ENCODE peak calls at places on chromosomes 1 and 21, in nine cellular contexts. X is breast epithelium, E is transverse colon, O is esophagus muscularis mucosa, W is K562, I is prostate gland, J is stomach, K is endothelial cell of umbilical vein, S is suprapubic skin. L is an unnamed sample.

GRCh38 chr1:157412308-157412707 is 140.0 kb downstream of the FCRL5 start:
- DNase-seq in X (no peak), E (no peak), O (peak), W (no peak), I (no peak), J (no peak), K (no peak), S (no peak), L (no peak)

GRCh38 chr1:83942914-83943313 is 56.0 kb downstream of the TTLL7 start:
- DNase-seq in X (no peak), E (no peak), O (no peak), W (no peak), I (no peak), J (no peak), K (no peak), S (no peak), L (no peak)

GRCh38 chr21:35627462-35627861 is 432.9 kb downstream of the SETD4 start:
- DNase-seq in X (no peak), E (no peak), O (peak), W (no peak), I (no peak), J (no peak), K (no peak), S (no peak), L (no peak)

GRCh38 chr1:11858968-11859871 is 475 bp upstream of the NPPB start:
- DNase-seq in X (no peak), E (peak), O (no peak), W (peak), I (no peak), J (peak), K (peak), S (no peak), L (no peak)

GRCh38 chr1:167673285-167673684 is 43.3 kb downstream of the RCSD1 start:
- DNase-seq in X (no peak), E (no peak), O (no peak), W (no peak), I (no peak), J (no peak), K (no peak), S (no peak), L (no peak)

GRCh38 chr1:205441716-205442050 is 14.2 kb downstream of the BLACAT1 start:
- DNase-seq in X (no peak), E (no peak), O (no peak), W (no peak), I (no peak), J (no peak), K (no peak), S (no peak), L (no peak)

GRCh38 chr21:34919406-34919805 is 129.7 kb downstream of the RUNX1 start:
- DNase-seq in X (no peak), E (no peak), O (no peak), W (no peak), I (no peak), J (no peak), K (no peak), S (no peak), L (no peak)

GRCh38 chr1:184068354-184068753 is 16.8 kb downstream of the TSEN15 start:
- DNase-seq in X (no peak), E (no peak), O (no peak), W (no peak), I (no peak), J (no peak), K (no peak), S (no peak), L (no peak)

GRCh38 chr1:97906567-97907228 is 14.1 kb downstream of the DPYD start:
- DNase-seq in X (no peak), E (no peak), O (no peak), W (no peak), I (no peak), J (no peak), K (peak), S (peak), L (no peak)

GRCh38 chr21:14267071-14267470 is 51.1 kb downstream of the RBM11 start:
- DNase-seq in X (no peak), E (no peak), O (no peak), W (no peak), I (no peak), J (no peak), K (no peak), S (no peak), L (no peak)

GRCh38 chr21:30207252-30207579 is 8.7 kb downstream of the CLDN8 start:
- DNase-seq in X (no peak), E (no peak), O (no peak), W (no peak), I (no peak), J (no peak), K (no peak), S (no peak), L (no peak)

GRCh38 chr1:22709227-22709626 is 1.4 kb upstream of the EPHB2 start:
- DNase-seq in X (no peak), E (no peak), O (no peak), W (no peak), I (no peak), J (no peak), K (no peak), S (no peak), L (no peak)

DNA sequence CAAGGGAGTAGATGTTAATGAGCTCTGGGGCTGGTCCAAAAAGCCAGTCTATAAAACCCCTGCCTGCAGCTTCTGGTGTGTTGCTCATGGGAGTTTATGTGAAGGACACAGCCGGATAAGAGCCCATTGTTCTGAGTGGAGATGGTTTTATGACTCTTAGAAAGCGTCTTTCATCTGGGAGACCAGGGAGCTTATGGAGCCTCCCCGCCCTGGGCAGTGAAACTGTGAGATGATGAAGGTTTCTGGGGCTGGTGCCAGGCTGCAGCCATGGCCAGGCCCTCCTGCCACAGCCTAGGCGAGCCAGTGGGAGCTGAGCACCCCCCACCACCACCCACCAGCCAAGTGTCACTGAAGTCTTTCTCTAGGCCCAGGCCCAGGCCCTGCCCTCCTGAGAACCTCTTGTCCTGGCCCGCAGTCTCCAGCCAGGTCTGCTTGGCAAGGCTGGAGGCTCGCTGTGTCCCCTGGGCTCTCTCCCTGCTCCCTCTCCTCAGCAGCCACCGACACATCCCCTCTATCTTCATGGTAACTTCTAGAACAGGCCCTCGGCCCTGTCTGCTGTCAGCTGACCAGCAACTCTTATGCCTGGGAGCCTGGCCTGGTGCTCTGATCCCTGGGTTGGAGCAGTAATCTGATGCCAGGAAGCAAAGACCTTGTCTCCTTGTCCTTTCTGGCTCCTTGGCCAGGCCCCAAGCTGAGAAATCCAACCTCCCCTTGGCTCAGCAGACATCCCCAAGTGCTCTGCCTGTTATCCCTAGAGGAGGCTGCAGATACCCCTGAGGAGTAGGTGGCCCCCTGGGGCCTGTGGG is 7.6 kb upstream of the ARHGEF10L start:
- DNase-seq in X (no peak), E (peak), O (no peak), W (no peak), I (peak), J (peak), K (no peak), S (no peak), L (no peak)
- H3K27ac ChIP-seq in X (peak), E (peak), O (peak), W (no peak), I (peak), J (peak), K (no peak), S (peak), L (peak)

GRCh38 chr1:182391028-182391361 is 595 bp downstream of the GLUL start:
- DNase-seq in X (no peak), E (no peak), O (no peak), W (no peak), I (no peak), J (no peak), K (no peak), S (no peak), L (no peak)

GRCh38 chr1:182392045-182393028 is 747 bp upstream of the GLUL start:
- DNase-seq in X (peak), E (peak), O (peak), W (no peak), I (peak), J (peak), K (no peak), S (no peak), L (no peak)

GRCh38 chr1:182394055-182394775 is 2.6 kb upstream of the GLUL start:
- DNase-seq in X (no peak), E (no peak), O (no peak), W (no peak), I (no peak), J (no peak), K (no peak), S (no peak), L (no peak)

GRCh38 chr1:182389619-182390047 is 2.0 kb downstream of the GLUL start:
- DNase-seq in X (peak), E (peak), O (no peak), W (no peak), I (peak), J (no peak), K (peak), S (no peak), L (no peak)

GRCh38 chr1:182391362-182392044 is at the start of gene GLUL:
- DNase-seq in X (peak), E (peak), O (peak), W (peak), I (peak), J (peak), K (peak), S (peak), L (no peak)
- TF ChIP-seq POLR2A in X (peak), E (peak), O (peak), W (peak), I (peak), J (peak), K (peak), S (peak), L (peak)

DNA sequence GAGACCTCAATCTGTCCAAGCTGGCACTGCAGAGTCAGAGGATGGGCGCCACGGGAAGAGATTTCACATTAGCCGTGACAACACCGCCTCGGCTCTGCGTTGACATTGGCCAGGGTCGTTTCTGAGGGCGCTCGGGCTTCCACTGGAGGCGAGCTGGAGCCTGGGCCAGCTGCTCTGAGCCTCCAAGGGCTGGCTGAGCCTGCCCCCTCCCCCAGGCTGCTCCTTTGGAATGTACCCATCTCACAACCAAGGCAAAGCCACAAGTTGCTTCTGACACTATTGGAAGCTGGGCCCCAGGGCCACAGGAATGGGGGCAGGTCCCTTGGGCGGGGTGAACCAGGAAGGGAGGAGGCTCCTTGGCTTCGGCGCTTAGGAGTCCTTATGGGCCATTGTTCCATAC is 12.7 kb downstream of the GPR3 start:
- DNase-seq in X (no peak), E (no peak), O (no peak), W (no peak), I (no peak), J (no peak), K (no peak), S (no peak), L (no peak)
- TF ChIP-seq POLR2AphosphoS5 in X (no peak), E (no peak), O (peak), W (no peak), I (no peak), J (no peak), K (no peak), S (no peak), L (no peak)

GRCh38 chr21:17002628-17003027 is 510.2 kb upstream of the CXADR start:
- DNase-seq in X (no peak), E (no peak), O (no peak), W (no peak), I (no peak), J (no peak), K (no peak), S (no peak), L (no peak)
- H3K27ac ChIP-seq in X (peak), E (no peak), O (no peak), W (no peak), I (no peak), J (no peak), K (no peak), S (no peak), L (peak)

DNA sequence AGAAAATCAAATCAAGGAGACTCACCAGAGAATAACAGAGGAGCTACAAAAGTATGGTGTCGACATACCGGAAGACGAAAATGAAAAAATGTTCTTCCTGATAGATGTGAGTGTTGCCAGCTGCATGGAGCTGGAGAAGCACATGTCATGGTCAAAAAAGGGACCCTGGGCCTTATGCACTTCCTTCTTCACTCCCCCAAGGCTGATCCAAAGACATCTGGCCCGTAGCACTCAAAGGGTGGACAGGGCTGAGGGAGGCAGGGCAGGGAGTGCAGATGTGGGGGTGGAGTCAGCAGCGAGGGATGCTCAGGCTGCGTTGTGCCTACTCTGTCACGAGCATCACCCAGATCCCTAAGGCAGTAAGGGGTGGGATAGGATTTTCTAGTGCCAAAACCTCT is 19.4 kb downstream of the MX1 start:
- DNase-seq in X (peak), E (peak), O (no peak), W (no peak), I (no peak), J (peak), K (no peak), S (peak), L (no peak)
- TF ChIP-seq POLR2A in X (no peak), E (no peak), O (no peak), W (no peak), I (no peak), J (no peak), K (no peak), S (no peak), L (no peak)

DNA sequence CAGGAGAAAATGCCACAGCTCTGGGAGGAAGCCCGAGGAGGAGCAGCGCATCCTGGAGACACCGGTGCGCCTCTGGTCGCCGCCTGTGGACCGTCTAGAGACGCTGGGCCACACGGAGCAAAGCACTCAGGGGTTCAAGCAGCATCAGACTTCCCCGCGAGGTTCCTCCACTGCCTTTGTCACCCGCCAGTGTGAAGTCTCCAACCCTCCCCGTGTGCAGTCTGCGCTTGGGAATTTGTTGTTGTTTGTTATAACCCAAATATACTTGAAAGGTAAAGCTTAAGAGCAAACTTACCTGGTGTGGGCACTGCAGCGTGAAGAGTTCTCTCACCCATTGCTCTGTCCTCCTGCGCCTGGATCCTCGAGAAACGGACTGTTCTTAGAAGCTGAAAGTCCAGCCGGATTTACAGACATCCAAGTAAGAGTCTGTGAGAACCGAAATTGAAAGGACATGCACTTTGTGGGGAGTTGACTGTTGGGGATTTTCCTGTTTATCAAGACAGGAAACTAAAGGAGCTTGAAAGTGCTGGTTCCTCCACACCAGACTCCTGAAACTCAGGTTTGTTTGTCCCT is at the start of gene GBP4:
- DNase-seq in X (peak), E (peak), O (no peak), W (no peak), I (peak), J (peak), K (peak), S (no peak), L (no peak)
- TF ChIP-seq POLR2AphosphoS5 in X (peak), E (no peak), O (peak), W (no peak), I (peak), J (no peak), K (no peak), S (no peak), L (peak)

GRCh38 chr1:36377776-36378175 is 7.9 kb downstream of the STK40 start:
- DNase-seq in X (no peak), E (no peak), O (no peak), W (no peak), I (no peak), J (no peak), K (no peak), S (no peak), L (no peak)

GRCh38 chr1:36380782-36381181 is 4.9 kb downstream of the STK40 start:
- DNase-seq in X (no peak), E (no peak), O (no peak), W (no peak), I (no peak), J (no peak), K (no peak), S (no peak), L (no peak)

GRCh38 chr1:36382231-36382630 is 3.5 kb downstream of the STK40 start:
- DNase-seq in X (no peak), E (no peak), O (no peak), W (no peak), I (no peak), J (no peak), K (no peak), S (no peak), L (no peak)

GRCh38 chr1:36381405-36381804 is 4.3 kb downstream of the STK40 start:
- DNase-seq in X (no peak), E (no peak), O (no peak), W (no peak), I (no peak), J (no peak), K (no peak), S (no peak), L (no peak)

GRCh38 chr1:36380003-36380631 is 5.6 kb downstream of the STK40 start:
- DNase-seq in X (no peak), E (no peak), O (no peak), W (no peak), I (no peak), J (no peak), K (no peak), S (no peak), L (no peak)
- H3K27ac ChIP-seq in X (peak), E (no peak), O (peak), W (no peak), I (no peak), J (peak), K (no peak), S (peak), L (no peak)

DNA sequence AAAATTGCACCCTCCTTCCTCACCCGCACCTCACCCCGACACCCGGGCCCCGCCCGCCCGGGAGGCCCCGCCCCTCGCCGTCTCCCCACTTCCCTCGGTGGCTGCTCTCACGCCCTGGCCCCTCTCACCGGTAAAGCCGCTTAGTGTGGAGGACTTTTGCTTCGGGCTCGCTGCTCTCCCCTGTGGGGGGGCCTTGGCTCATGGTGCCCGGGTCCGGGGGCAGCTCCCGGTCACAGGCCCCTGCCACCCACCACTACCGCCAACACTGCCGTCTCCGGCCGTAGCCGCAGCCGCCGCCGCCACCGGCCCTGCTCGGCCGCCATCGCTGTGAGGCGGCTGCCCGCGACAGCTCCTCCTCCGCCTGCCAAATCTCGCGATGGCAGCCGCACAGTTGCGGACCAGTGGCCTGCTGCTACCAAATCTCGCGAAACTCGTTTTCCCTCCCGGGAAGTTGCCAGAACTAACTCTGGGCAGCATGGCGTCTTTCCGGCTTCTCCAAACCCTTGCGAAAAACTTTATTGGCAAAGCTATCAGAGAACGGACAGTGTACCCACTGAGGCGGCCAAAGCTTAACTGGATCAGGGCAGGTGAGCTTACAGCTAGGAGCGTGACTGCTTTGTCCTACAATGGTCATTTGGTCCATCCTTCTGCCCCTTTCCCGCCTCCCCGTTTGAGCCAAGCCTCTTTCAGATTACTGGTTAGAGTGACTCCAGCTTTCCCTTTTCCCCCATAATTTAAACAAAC is at the start of gene SMG5:
- DNase-seq in X (peak), E (peak), O (peak), W (peak), I (peak), J (peak), K (peak), S (peak), L (peak)
- TF ChIP-seq POLR2A in X (peak), E (peak), O (peak), W (peak), I (peak), J (peak), K (peak), S (peak), L (no peak)